ENCODE peak calls at places on chromosomes 13 and 19, in six cellular contexts. K is IMR-90, D is GM23338, F is GM23248, G is H9, O is HepG2. T is an unnamed sample. For H4K20me1 and H3K4me1, the result is how much of the 10 kb centered on the place peaks cover.

GRCh38 chr19:39701291-39701690 is 3.0 kb upstream of the LGALS14 start:
- DNase-seq in K (no peak), O (no peak), G (no peak), F (no peak), D (no peak), T (no peak)

GRCh38 chr19:31326329-31327028 is 22.8 kb downstream of the TSHZ3 start:
- DNase-seq in K (peak), G (no peak), D (no peak), F (no peak), O (no peak), T (no peak)

GRCh38 chr13:72782717-72783116 is 784 bp downstream of the PIBF1 start:
- DNase-seq in O (no peak), F (peak), K (peak), G (no peak), D (no peak), T (no peak)

GRCh38 chr19:51480590-51480989 is 2.3 kb downstream of the CEACAM18 start:
- DNase-seq in D (peak), O (peak), K (no peak), G (peak), F (peak), T (peak)

GRCh38 chr13:98466634-98467236 is 110.2 kb downstream of the STK24 start:
- DNase-seq in K (peak), F (peak), G (peak), D (peak), O (peak), T (peak)

GRCh38 chr13:97125051-97125809 is 96.9 kb upstream of the MBNL2 start:
- DNase-seq in G (no peak), K (peak), O (peak), D (peak), F (peak), T (no peak)

GRCh38 chr19:3403489-3404323 is 37.3 kb downstream of the NFIC start:
- DNase-seq in O (peak), G (no peak), F (peak), D (peak), K (peak), T (peak)

GRCh38 chr13:41973247-41973741 is 12.4 kb upstream of the VWA8 start:
- DNase-seq in F (peak), K (no peak), G (peak), O (no peak), D (peak), T (no peak)

GRCh38 chr19:18697680-18698079 is 14.2 kb downstream of the CRTC1 start:
- DNase-seq in K (no peak), O (no peak), G (no peak), D (no peak), F (no peak), T (no peak)

GRCh38 chr19:54470991-54471782 is 1.9 kb downstream of the CDC42EP5 start:
- DNase-seq in F (peak), D (peak), O (no peak), G (peak), K (no peak), T (no peak)

GRCh38 chr19:35518313-35518712 is 4.9 kb upstream of the DMKN start:
- DNase-seq in D (no peak), G (no peak), K (peak), O (no peak), F (peak), T (no peak)

GRCh38 chr19:9869008-9869617 is 34.0 kb downstream of the PIN1 start:
- DNase-seq in O (no peak), K (no peak), D (no peak), G (no peak), F (no peak), T (no peak)

GRCh38 chr19:34990578-34991192 is 9.4 kb upstream of the GRAMD1A start:
- DNase-seq in K (no peak), G (no peak), O (no peak), F (no peak), D (no peak), T (no peak)

GRCh38 chr13:100650321-100650720 is 24.3 kb downstream of the TMTC4 start:
- DNase-seq in F (no peak), D (no peak), O (no peak), K (no peak), G (no peak), T (no peak)

GRCh38 chr13:94556016-94556415 is 39.9 kb downstream of the TGDS start:
- DNase-seq in D (no peak), G (no peak), O (no peak), K (no peak), F (no peak), T (no peak)

GRCh38 chr13:114152831-114153371 is 20.5 kb upstream of the RASA3 start:
- DNase-seq in G (no peak), K (no peak), O (no peak), F (peak), D (no peak), T (no peak)

GRCh38 chr13:45626731-45627374 is 11.3 kb upstream of the ERICH6B start:
- DNase-seq in K (no peak), F (peak), D (no peak), G (no peak), O (no peak), T (no peak)

GRCh38 chr13:95002968-95003813 is 290.8 kb upstream of the SOX21 start:
- DNase-seq in G (peak), O (no peak), D (peak), F (no peak), K (no peak), T (no peak)

GRCh38 chr19:36113895-36114762 is 546 bp downstream of the POLR2I start:
- DNase-seq in O (no peak), F (peak), D (peak), K (peak), G (peak), T (no peak)

GRCh38 chr19:30096596-30097370 is 154.7 kb downstream of the URI1 start:
- DNase-seq in O (no peak), G (no peak), K (no peak), F (no peak), D (no peak), T (no peak)

GRCh38 chr19:57559008-57559403 is 657 bp downstream of the ZNF550 start:
- DNase-seq in G (peak), F (peak), D (peak), K (no peak), O (peak), T (peak)

DNA sequence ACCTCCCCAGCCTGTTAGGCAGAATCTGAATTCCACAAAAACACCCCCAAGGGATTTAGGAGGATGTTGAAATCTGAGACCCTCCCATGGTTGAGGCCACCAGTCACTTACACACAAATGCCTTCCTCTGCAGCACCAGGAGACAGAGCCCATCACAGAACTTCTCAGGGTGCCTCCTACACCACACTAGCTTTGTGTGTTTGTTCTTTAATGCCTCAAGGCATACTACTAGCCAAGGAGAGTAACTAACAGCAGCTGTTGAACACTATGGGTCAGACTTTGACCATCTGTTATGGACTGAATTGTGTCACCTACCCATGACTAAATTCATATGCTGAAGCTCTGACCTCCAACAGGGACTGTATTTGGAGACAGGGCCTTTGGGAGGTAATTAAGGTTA is 9.5 kb upstream of the MED26 start:
- DNase-seq in K (peak), O (no peak), D (no peak), F (peak), G (no peak), T (no peak)
- H4K20me1 ChIP-seq in K (under half), O (under half), D (under half), F (under half), G (under half), T (under half)

GRCh38 chr13:110240352-110240751 is 66.6 kb downstream of the COL4A1 start:
- DNase-seq in K (no peak), G (no peak), F (no peak), O (no peak), D (no peak), T (no peak)
- H3K4me1 ChIP-seq in K (under half), G (under half), F (under half), O (under half), D (under half), T (under half)

GRCh38 chr13:79557666-79558065 is 76.7 kb downstream of the NDFIP2 start:
- DNase-seq in O (no peak), G (no peak), F (no peak), D (no peak), K (no peak), T (no peak)
- H4K20me1 ChIP-seq in O (under half), G (under half), F (under half), D (under half), K (under half), T (under half)

DNA sequence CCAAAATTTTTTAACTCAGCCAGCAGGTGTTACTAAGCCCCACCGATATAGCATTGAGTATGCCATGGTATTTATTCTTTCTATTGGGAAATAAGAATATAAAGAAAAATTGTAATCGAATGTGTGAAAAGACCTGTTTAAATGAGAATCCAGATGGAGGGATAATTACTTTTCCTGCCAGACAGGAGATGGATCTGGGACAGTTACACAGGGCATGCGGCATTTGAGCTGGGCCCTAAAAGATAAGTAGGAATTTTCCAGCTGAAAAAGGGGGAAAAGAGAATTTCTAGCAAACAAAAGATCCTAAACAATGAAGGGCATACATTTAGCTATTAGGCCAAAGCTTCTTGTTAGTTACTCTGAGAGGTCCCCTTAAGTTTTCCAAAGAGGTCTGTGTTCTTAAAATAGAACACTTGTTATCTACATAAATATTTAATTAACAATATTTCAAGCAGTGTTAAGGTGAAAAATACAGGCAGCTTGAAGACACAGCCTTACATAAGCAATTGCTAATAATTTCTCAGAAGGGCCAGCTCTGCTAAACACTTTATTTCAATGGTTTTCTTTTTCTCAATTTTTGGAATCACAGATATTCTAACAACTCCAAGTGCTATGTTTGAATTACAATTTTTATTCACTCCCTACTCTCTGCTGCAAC is 63.7 kb downstream of the TBC1D4 start:
- DNase-seq in K (no peak), F (no peak), O (no peak), D (no peak), G (no peak), T (no peak)
- H3K4me1 ChIP-seq in K (under half), F (under half), O (half or more), D (under half), G (under half), T (under half)

GRCh38 chr19:56084835-56085536 is 36.1 kb downstream of the ZNF787 start:
- DNase-seq in D (no peak), G (no peak), K (no peak), F (no peak), O (no peak), T (no peak)

GRCh38 chr19:56085571-56086275 is 35.4 kb downstream of the ZNF787 start:
- DNase-seq in K (peak), G (no peak), D (no peak), F (peak), O (no peak), T (no peak)

GRCh38 chr19:56080669-56081401 is 40.3 kb downstream of the ZNF787 start:
- DNase-seq in K (peak), D (peak), G (peak), O (peak), F (peak), T (peak)

GRCh38 chr19:56086671-56087430 is 34.2 kb downstream of the ZNF787 start:
- DNase-seq in G (no peak), O (no peak), K (no peak), F (no peak), D (peak), T (no peak)

GRCh38 chr19:56083668-56084067 is 37.4 kb downstream of the ZNF787 start:
- DNase-seq in O (no peak), D (no peak), F (no peak), G (no peak), K (no peak), T (no peak)
- H4K20me1 ChIP-seq in O (under half), D (under half), F (under half), G (under half), K (under half), T (under half)

GRCh38 chr13:110648155-110648819 is 32.9 kb downstream of the NAXD start:
- DNase-seq in F (no peak), D (no peak), K (no peak), O (no peak), G (no peak), T (no peak)
- H3K4me1 ChIP-seq in F (under half), D (under half), K (under half), O (under half), G (under half), T (under half)

GRCh38 chr19:48471836-48472235 is 2.7 kb downstream of the CYTH2 start:
- DNase-seq in K (no peak), O (no peak), F (no peak), D (no peak), G (no peak), T (no peak)
- H4K20me1 ChIP-seq in K (half or more), O (under half), F (under half), D (under half), G (under half), T (half or more)

DNA sequence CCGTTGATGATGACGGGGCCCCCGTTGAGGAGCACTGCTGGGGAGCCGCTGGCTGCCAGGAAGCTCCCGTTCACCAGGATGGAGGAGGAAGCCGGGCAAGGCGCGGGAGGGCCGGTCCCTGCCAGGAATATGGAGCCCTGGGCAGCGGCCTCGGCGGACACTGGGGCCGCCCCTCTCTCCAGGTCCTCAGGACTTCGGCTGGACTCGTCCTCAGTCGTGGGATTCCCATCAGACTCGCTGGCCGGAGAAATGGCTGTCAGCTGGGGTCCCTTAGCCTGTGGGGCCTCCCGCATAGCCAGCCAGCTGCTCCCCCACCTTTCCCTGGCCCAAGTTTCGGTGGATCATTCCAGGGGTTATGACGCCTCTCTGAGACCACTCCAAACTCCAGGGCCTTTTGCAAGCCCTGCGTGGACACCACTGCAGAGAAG is 2.1 kb downstream of the SIX5 start:
- DNase-seq in K (peak), F (peak), D (no peak), O (no peak), G (no peak), T (no peak)
- H3K4me1 ChIP-seq in K (under half), F (under half), D (under half), O (under half), G (under half), T (under half)

GRCh38 chr19:33802001-33802400 is 5.3 kb downstream of the KCTD15 start:
- DNase-seq in D (no peak), O (no peak), F (no peak), G (no peak), K (no peak), T (no peak)
- H4K20me1 ChIP-seq in D (under half), O (under half), F (under half), G (under half), K (under half), T (under half)

DNA sequence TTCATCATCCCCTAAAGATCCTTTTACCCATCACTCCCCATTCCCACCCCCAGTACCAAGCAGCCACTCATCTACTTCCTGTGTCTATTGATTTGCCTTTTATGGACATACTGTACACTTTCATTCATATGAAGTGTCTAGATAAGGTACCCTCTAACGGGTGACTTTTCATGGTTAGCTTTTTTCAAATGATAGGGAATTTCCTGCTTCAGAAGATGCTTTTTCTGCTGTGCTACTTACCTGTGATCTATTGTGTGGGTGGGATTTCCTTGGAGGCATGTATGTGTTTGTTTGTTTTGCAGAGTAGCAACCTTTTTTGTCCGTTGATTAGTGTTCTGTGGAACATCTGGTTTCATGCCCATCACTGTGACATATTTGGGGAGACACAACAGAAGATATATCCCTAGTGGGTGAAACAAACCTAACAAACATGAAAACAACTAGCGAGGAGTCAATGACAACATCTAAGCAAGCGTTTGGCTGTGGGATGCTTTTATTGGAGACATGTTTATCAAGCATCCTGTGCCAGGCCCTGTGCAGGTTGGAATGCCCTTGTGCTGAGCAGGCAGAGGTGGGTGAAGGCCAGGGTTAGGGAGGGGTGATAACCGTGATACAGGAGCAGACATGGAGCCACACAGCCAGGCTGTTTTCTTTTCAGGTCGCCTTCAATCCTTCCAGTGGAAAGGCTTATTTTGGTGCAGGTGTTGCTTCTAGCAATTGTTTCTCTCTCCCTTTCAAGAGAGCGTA is 17.6 kb downstream of the SPINT2 start:
- DNase-seq in K (no peak), O (no peak), F (no peak), G (no peak), D (no peak), T (no peak)
- H3K4me1 ChIP-seq in K (under half), O (under half), F (under half), G (under half), D (under half), T (under half)

T was measured in DND-41.